ENCODE peak calls at places on chromosomes 1 and 21, in seven cellular contexts. One of them, this sample, is unnamed.

GRCh38 chr1:115255154-115255553 is 82.9 kb downstream of the NGF start:
- DNase-seq in globus pallidus: no peak
- DNase-seq in activated CD4-positive, CD25-positive, alpha-beta regulatory T cell treated with anti-CD3 and anti-CD28 coated beads, Interleukin-2, amount 50 U/mL, for 72 hours: no peak
- DNase-seq in activated CD8-positive, alpha-beta memory T cell treated with anti-CD3 and anti-CD28 coated beads, Interleukin-2, amount 10 ng/mL, durations not matched to agents 7 days and 5 days: no peak
- DNase-seq in EL: peak; percentile 76
- DNase-seq in effector memory CD8-positive, alpha-beta T cell: no peak
- DNase-seq in NCI-H2081: no peak
- DNase-seq in this sample: no peak

GRCh38 chr1:110421159-110421777 is 13.8 kb upstream of the LAMTOR5 start:
- DNase-seq in globus pallidus: no peak
- DNase-seq in activated CD4-positive, CD25-positive, alpha-beta regulatory T cell treated with anti-CD3 and anti-CD28 coated beads, Interleukin-2, amount 50 U/mL, for 72 hours: no peak
- DNase-seq in activated CD8-positive, alpha-beta memory T cell treated with anti-CD3 and anti-CD28 coated beads, Interleukin-2, amount 10 ng/mL, durations not matched to agents 7 days and 5 days: peak; percentile 56
- DNase-seq in EL: peak; percentile 60
- DNase-seq in effector memory CD8-positive, alpha-beta T cell: no peak
- DNase-seq in NCI-H2081: no peak
- DNase-seq in this sample: no peak

GRCh38 chr1:97930472-97930871 is 9.6 kb upstream of the DPYD start:
- DNase-seq in globus pallidus: no peak
- DNase-seq in activated CD4-positive, CD25-positive, alpha-beta regulatory T cell treated with anti-CD3 and anti-CD28 coated beads, Interleukin-2, amount 50 U/mL, for 72 hours: no peak
- DNase-seq in activated CD8-positive, alpha-beta memory T cell treated with anti-CD3 and anti-CD28 coated beads, Interleukin-2, amount 10 ng/mL, durations not matched to agents 7 days and 5 days: no peak
- DNase-seq in EL: no peak
- DNase-seq in effector memory CD8-positive, alpha-beta T cell: no peak
- DNase-seq in NCI-H2081: no peak
- DNase-seq in this sample: no peak

GRCh38 chr1:77313491-77313890 is 31.7 kb downstream of the AK5 start:
- DNase-seq in globus pallidus: no peak
- DNase-seq in activated CD4-positive, CD25-positive, alpha-beta regulatory T cell treated with anti-CD3 and anti-CD28 coated beads, Interleukin-2, amount 50 U/mL, for 72 hours: no peak
- DNase-seq in activated CD8-positive, alpha-beta memory T cell treated with anti-CD3 and anti-CD28 coated beads, Interleukin-2, amount 10 ng/mL, durations not matched to agents 7 days and 5 days: no peak
- DNase-seq in EL: peak; percentile 16
- DNase-seq in effector memory CD8-positive, alpha-beta T cell: no peak
- DNase-seq in NCI-H2081: no peak
- DNase-seq in this sample: no peak

GRCh38 chr1:70034403-70034802 is 171.0 kb downstream of the LRRC40 start:
- DNase-seq in globus pallidus: no peak
- DNase-seq in activated CD4-positive, CD25-positive, alpha-beta regulatory T cell treated with anti-CD3 and anti-CD28 coated beads, Interleukin-2, amount 50 U/mL, for 72 hours: no peak
- DNase-seq in activated CD8-positive, alpha-beta memory T cell treated with anti-CD3 and anti-CD28 coated beads, Interleukin-2, amount 10 ng/mL, durations not matched to agents 7 days and 5 days: no peak
- DNase-seq in EL: peak; percentile 71
- DNase-seq in effector memory CD8-positive, alpha-beta T cell: no peak
- DNase-seq in NCI-H2081: peak; percentile 62
- DNase-seq in this sample: no peak

GRCh38 chr1:9643351-9644256 is 7.9 kb upstream of the PIK3CD start:
- DNase-seq in globus pallidus: no peak
- DNase-seq in activated CD4-positive, CD25-positive, alpha-beta regulatory T cell treated with anti-CD3 and anti-CD28 coated beads, Interleukin-2, amount 50 U/mL, for 72 hours: no peak
- DNase-seq in activated CD8-positive, alpha-beta memory T cell treated with anti-CD3 and anti-CD28 coated beads, Interleukin-2, amount 10 ng/mL, durations not matched to agents 7 days and 5 days: no peak
- DNase-seq in EL: no peak
- DNase-seq in effector memory CD8-positive, alpha-beta T cell: no peak
- DNase-seq in NCI-H2081: no peak
- DNase-seq in this sample: no peak

GRCh38 chr21:36999131-36999898 is 7.2 kb upstream of the RIPPLY3 start:
- DNase-seq in globus pallidus: no peak
- DNase-seq in activated CD4-positive, CD25-positive, alpha-beta regulatory T cell treated with anti-CD3 and anti-CD28 coated beads, Interleukin-2, amount 50 U/mL, for 72 hours: no peak
- DNase-seq in activated CD8-positive, alpha-beta memory T cell treated with anti-CD3 and anti-CD28 coated beads, Interleukin-2, amount 10 ng/mL, durations not matched to agents 7 days and 5 days: no peak
- DNase-seq in EL: no peak
- DNase-seq in effector memory CD8-positive, alpha-beta T cell: no peak
- DNase-seq in NCI-H2081: no peak
- DNase-seq in this sample: no peak

GRCh38 chr21:41597811-41598231 is 89.9 kb upstream of the TMPRSS2 start:
- DNase-seq in globus pallidus: no peak
- DNase-seq in activated CD4-positive, CD25-positive, alpha-beta regulatory T cell treated with anti-CD3 and anti-CD28 coated beads, Interleukin-2, amount 50 U/mL, for 72 hours: no peak
- DNase-seq in activated CD8-positive, alpha-beta memory T cell treated with anti-CD3 and anti-CD28 coated beads, Interleukin-2, amount 10 ng/mL, durations not matched to agents 7 days and 5 days: no peak
- DNase-seq in EL: no peak
- DNase-seq in effector memory CD8-positive, alpha-beta T cell: no peak
- DNase-seq in NCI-H2081: no peak
- DNase-seq in this sample: no peak

GRCh38 chr1:203662821-203663220 is 36.2 kb downstream of the ATP2B4 start:
- DNase-seq in globus pallidus: no peak
- DNase-seq in activated CD4-positive, CD25-positive, alpha-beta regulatory T cell treated with anti-CD3 and anti-CD28 coated beads, Interleukin-2, amount 50 U/mL, for 72 hours: no peak
- DNase-seq in activated CD8-positive, alpha-beta memory T cell treated with anti-CD3 and anti-CD28 coated beads, Interleukin-2, amount 10 ng/mL, durations not matched to agents 7 days and 5 days: no peak
- DNase-seq in EL: no peak
- DNase-seq in effector memory CD8-positive, alpha-beta T cell: no peak
- DNase-seq in NCI-H2081: no peak
- DNase-seq in this sample: no peak

GRCh38 chr1:114216431-114217173 is 62.9 kb upstream of the SYT6 start:
- DNase-seq in globus pallidus: no peak
- DNase-seq in activated CD4-positive, CD25-positive, alpha-beta regulatory T cell treated with anti-CD3 and anti-CD28 coated beads, Interleukin-2, amount 50 U/mL, for 72 hours: no peak
- DNase-seq in activated CD8-positive, alpha-beta memory T cell treated with anti-CD3 and anti-CD28 coated beads, Interleukin-2, amount 10 ng/mL, durations not matched to agents 7 days and 5 days: no peak
- DNase-seq in EL: no peak
- DNase-seq in effector memory CD8-positive, alpha-beta T cell: no peak
- DNase-seq in NCI-H2081: no peak
- DNase-seq in this sample: no peak

GRCh38 chr1:4170548-4170947 is 270.5 kb upstream of the C1orf174 start:
- DNase-seq in globus pallidus: no peak
- DNase-seq in activated CD4-positive, CD25-positive, alpha-beta regulatory T cell treated with anti-CD3 and anti-CD28 coated beads, Interleukin-2, amount 50 U/mL, for 72 hours: no peak
- DNase-seq in activated CD8-positive, alpha-beta memory T cell treated with anti-CD3 and anti-CD28 coated beads, Interleukin-2, amount 10 ng/mL, durations not matched to agents 7 days and 5 days: no peak
- DNase-seq in EL: no peak
- DNase-seq in effector memory CD8-positive, alpha-beta T cell: no peak
- DNase-seq in NCI-H2081: no peak
- DNase-seq in this sample: no peak

GRCh38 chr1:229509576-229509975 is 1.4 kb upstream of the NUP133 start:
- DNase-seq in globus pallidus: no peak
- DNase-seq in activated CD4-positive, CD25-positive, alpha-beta regulatory T cell treated with anti-CD3 and anti-CD28 coated beads, Interleukin-2, amount 50 U/mL, for 72 hours: no peak
- DNase-seq in activated CD8-positive, alpha-beta memory T cell treated with anti-CD3 and anti-CD28 coated beads, Interleukin-2, amount 10 ng/mL, durations not matched to agents 7 days and 5 days: no peak
- DNase-seq in EL: no peak
- DNase-seq in effector memory CD8-positive, alpha-beta T cell: no peak
- DNase-seq in NCI-H2081: no peak
- DNase-seq in this sample: no peak

GRCh38 chr1:44808938-44809917 is 905 bp downstream of the BTBD19 start:
- DNase-seq in globus pallidus: no peak
- DNase-seq in activated CD4-positive, CD25-positive, alpha-beta regulatory T cell treated with anti-CD3 and anti-CD28 coated beads, Interleukin-2, amount 50 U/mL, for 72 hours: peak; percentile 74
- DNase-seq in activated CD8-positive, alpha-beta memory T cell treated with anti-CD3 and anti-CD28 coated beads, Interleukin-2, amount 10 ng/mL, durations not matched to agents 7 days and 5 days: peak; percentile 97
- DNase-seq in EL: peak; percentile 68
- DNase-seq in effector memory CD8-positive, alpha-beta T cell: peak; percentile 83
- DNase-seq in NCI-H2081: no peak
- DNase-seq in this sample: no peak

GRCh38 chr21:33075128-33075527 is 5.2 kb downstream of the OLIG1 start:
- DNase-seq in globus pallidus: no peak
- DNase-seq in activated CD4-positive, CD25-positive, alpha-beta regulatory T cell treated with anti-CD3 and anti-CD28 coated beads, Interleukin-2, amount 50 U/mL, for 72 hours: no peak
- DNase-seq in activated CD8-positive, alpha-beta memory T cell treated with anti-CD3 and anti-CD28 coated beads, Interleukin-2, amount 10 ng/mL, durations not matched to agents 7 days and 5 days: no peak
- DNase-seq in EL: no peak
- DNase-seq in effector memory CD8-positive, alpha-beta T cell: no peak
- DNase-seq in NCI-H2081: no peak
- DNase-seq in this sample: no peak

GRCh38 chr1:2468041-2468472 is 8.0 kb upstream of the PLCH2 start:
- DNase-seq in globus pallidus: no peak
- DNase-seq in activated CD4-positive, CD25-positive, alpha-beta regulatory T cell treated with anti-CD3 and anti-CD28 coated beads, Interleukin-2, amount 50 U/mL, for 72 hours: no peak
- DNase-seq in activated CD8-positive, alpha-beta memory T cell treated with anti-CD3 and anti-CD28 coated beads, Interleukin-2, amount 10 ng/mL, durations not matched to agents 7 days and 5 days: peak; percentile 62
- DNase-seq in EL: no peak
- DNase-seq in effector memory CD8-positive, alpha-beta T cell: peak; percentile 53
- DNase-seq in NCI-H2081: no peak
- DNase-seq in this sample: no peak

GRCh38 chr1:244326757-244327156 is 125.0 kb downstream of the ADSS2 start:
- DNase-seq in globus pallidus: no peak
- DNase-seq in activated CD4-positive, CD25-positive, alpha-beta regulatory T cell treated with anti-CD3 and anti-CD28 coated beads, Interleukin-2, amount 50 U/mL, for 72 hours: no peak
- DNase-seq in activated CD8-positive, alpha-beta memory T cell treated with anti-CD3 and anti-CD28 coated beads, Interleukin-2, amount 10 ng/mL, durations not matched to agents 7 days and 5 days: no peak
- DNase-seq in EL: no peak
- DNase-seq in effector memory CD8-positive, alpha-beta T cell: no peak
- DNase-seq in NCI-H2081: peak; percentile 77
- DNase-seq in this sample: no peak

GRCh38 chr21:44751799-44752636 is 40.6 kb upstream of the TSPEAR start:
- DNase-seq in globus pallidus: no peak
- DNase-seq in activated CD4-positive, CD25-positive, alpha-beta regulatory T cell treated with anti-CD3 and anti-CD28 coated beads, Interleukin-2, amount 50 U/mL, for 72 hours: no peak
- DNase-seq in activated CD8-positive, alpha-beta memory T cell treated with anti-CD3 and anti-CD28 coated beads, Interleukin-2, amount 10 ng/mL, durations not matched to agents 7 days and 5 days: no peak
- DNase-seq in EL: no peak
- DNase-seq in effector memory CD8-positive, alpha-beta T cell: no peak
- DNase-seq in NCI-H2081: no peak
- DNase-seq in this sample: no peak

GRCh38 chr1:31663622-31664452 is 19.2 kb upstream of the PEF1 start:
- DNase-seq in globus pallidus: peak; percentile 45
- DNase-seq in activated CD4-positive, CD25-positive, alpha-beta regulatory T cell treated with anti-CD3 and anti-CD28 coated beads, Interleukin-2, amount 50 U/mL, for 72 hours: peak; percentile 72
- DNase-seq in activated CD8-positive, alpha-beta memory T cell treated with anti-CD3 and anti-CD28 coated beads, Interleukin-2, amount 10 ng/mL, durations not matched to agents 7 days and 5 days: peak; percentile 68
- DNase-seq in EL: peak; percentile 59
- DNase-seq in effector memory CD8-positive, alpha-beta T cell: peak; percentile 66
- DNase-seq in NCI-H2081: peak; percentile 60
- DNase-seq in this sample: no peak

GRCh38 chr1:228500143-228500736 is 13.1 kb downstream of the RNF187 start:
- DNase-seq in globus pallidus: no peak
- DNase-seq in activated CD4-positive, CD25-positive, alpha-beta regulatory T cell treated with anti-CD3 and anti-CD28 coated beads, Interleukin-2, amount 50 U/mL, for 72 hours: no peak
- DNase-seq in activated CD8-positive, alpha-beta memory T cell treated with anti-CD3 and anti-CD28 coated beads, Interleukin-2, amount 10 ng/mL, durations not matched to agents 7 days and 5 days: peak; percentile 37
- DNase-seq in EL: no peak
- DNase-seq in effector memory CD8-positive, alpha-beta T cell: no peak
- DNase-seq in NCI-H2081: no peak
- DNase-seq in this sample: no peak

GRCh38 chr1:171835891-171836290 is 5.4 kb upstream of the DNM3 start:
- DNase-seq in globus pallidus: no peak
- DNase-seq in activated CD4-positive, CD25-positive, alpha-beta regulatory T cell treated with anti-CD3 and anti-CD28 coated beads, Interleukin-2, amount 50 U/mL, for 72 hours: no peak
- DNase-seq in activated CD8-positive, alpha-beta memory T cell treated with anti-CD3 and anti-CD28 coated beads, Interleukin-2, amount 10 ng/mL, durations not matched to agents 7 days and 5 days: no peak
- DNase-seq in EL: no peak
- DNase-seq in effector memory CD8-positive, alpha-beta T cell: no peak
- DNase-seq in NCI-H2081: no peak
- DNase-seq in this sample: no peak

This sample was measured in esophagus muscularis mucosa.